ENCODE peak calls at places on chromosomes 4 and X, in nine cellular contexts. One of them, this sample, is unnamed.

GRCh38 chr4:146959692-146960091 is 14.0 kb upstream of the TTC29 start:
- DNase-seq in DMS 273 treated with DMSO at 0.1 percent for 48 hours: no peak
- DNase-seq in amniotic stem cell: no peak
- DNase-seq in OCI-LY7: no peak
- DNase-seq in CD4-positive, alpha-beta memory T cell: no peak
- DNase-seq in left colon: no peak
- DNase-seq in sigmoid colon: no peak
- DNase-seq in nephron progenitor cell: no peak
- DNase-seq in sciatic nerve: no peak
- DNase-seq in this sample: no peak

GRCh38 chr4:107115185-107115847 is 79.2 kb upstream of the DKK2 start:
- DNase-seq in DMS 273 treated with DMSO at 0.1 percent for 48 hours: no peak
- DNase-seq in amniotic stem cell: no peak
- DNase-seq in OCI-LY7: no peak
- DNase-seq in CD4-positive, alpha-beta memory T cell: no peak
- DNase-seq in left colon: no peak
- DNase-seq in sigmoid colon: no peak
- DNase-seq in nephron progenitor cell: no peak
- DNase-seq in sciatic nerve: no peak
- DNase-seq in this sample: no peak

GRCh38 chr4:36551697-36552214 is 270.3 kb downstream of the DTHD1 start:
- DNase-seq in DMS 273 treated with DMSO at 0.1 percent for 48 hours: no peak
- DNase-seq in amniotic stem cell: no peak
- DNase-seq in OCI-LY7: no peak
- DNase-seq in CD4-positive, alpha-beta memory T cell: peak
- DNase-seq in left colon: no peak
- DNase-seq in sigmoid colon: no peak
- DNase-seq in nephron progenitor cell: no peak
- DNase-seq in sciatic nerve: no peak
- DNase-seq in this sample: peak

GRCh38 chr4:94548571-94548970 is 96.8 kb downstream of the PDLIM5 start:
- DNase-seq in DMS 273 treated with DMSO at 0.1 percent for 48 hours: no peak
- DNase-seq in amniotic stem cell: peak
- DNase-seq in OCI-LY7: no peak
- DNase-seq in CD4-positive, alpha-beta memory T cell: no peak
- DNase-seq in left colon: no peak
- DNase-seq in sigmoid colon: no peak
- DNase-seq in nephron progenitor cell: no peak
- DNase-seq in sciatic nerve: no peak
- DNase-seq in this sample: peak

GRCh38 chr4:13988347-13989265 is 361.1 kb upstream of the BOD1L1 start:
- DNase-seq in DMS 273 treated with DMSO at 0.1 percent for 48 hours: no peak
- DNase-seq in amniotic stem cell: peak
- DNase-seq in OCI-LY7: no peak
- DNase-seq in CD4-positive, alpha-beta memory T cell: no peak
- DNase-seq in left colon: no peak
- DNase-seq in sigmoid colon: peak
- DNase-seq in nephron progenitor cell: no peak
- DNase-seq in sciatic nerve: peak
- DNase-seq in this sample: no peak

GRCh38 chr4:123304151-123305021 is 92.2 kb upstream of the SPRY1 start:
- DNase-seq in DMS 273 treated with DMSO at 0.1 percent for 48 hours: no peak
- DNase-seq in amniotic stem cell: no peak
- DNase-seq in OCI-LY7: peak
- DNase-seq in CD4-positive, alpha-beta memory T cell: no peak
- DNase-seq in left colon: no peak
- DNase-seq in sigmoid colon: no peak
- DNase-seq in nephron progenitor cell: peak
- DNase-seq in sciatic nerve: no peak
- DNase-seq in this sample: no peak

GRCh38 chr4:22634541-22635181 is 58.1 kb upstream of the GBA3 start:
- DNase-seq in DMS 273 treated with DMSO at 0.1 percent for 48 hours: no peak
- DNase-seq in amniotic stem cell: no peak
- DNase-seq in OCI-LY7: no peak
- DNase-seq in CD4-positive, alpha-beta memory T cell: no peak
- DNase-seq in left colon: peak
- DNase-seq in sigmoid colon: no peak
- DNase-seq in nephron progenitor cell: no peak
- DNase-seq in sciatic nerve: no peak
- DNase-seq in this sample: no peak

GRCh38 chr4:26075588-26075987 is 161.6 kb downstream of the SMIM20 start:
- DNase-seq in DMS 273 treated with DMSO at 0.1 percent for 48 hours: no peak
- DNase-seq in amniotic stem cell: no peak
- DNase-seq in OCI-LY7: no peak
- DNase-seq in CD4-positive, alpha-beta memory T cell: no peak
- DNase-seq in left colon: no peak
- DNase-seq in sigmoid colon: no peak
- DNase-seq in nephron progenitor cell: no peak
- DNase-seq in sciatic nerve: no peak
- DNase-seq in this sample: no peak

GRCh38 chrX:136652822-136653723 is 5.1 kb downstream of the CD40LG start:
- DNase-seq in DMS 273 treated with DMSO at 0.1 percent for 48 hours: no peak
- DNase-seq in amniotic stem cell: no peak
- DNase-seq in OCI-LY7: no peak
- DNase-seq in CD4-positive, alpha-beta memory T cell: no peak
- DNase-seq in left colon: no peak
- DNase-seq in sigmoid colon: no peak
- DNase-seq in nephron progenitor cell: no peak
- DNase-seq in sciatic nerve: no peak
- DNase-seq in this sample: no peak

GRCh38 chrX:118761950-118762725 is 34.7 kb downstream of the IL13RA1 start:
- DNase-seq in DMS 273 treated with DMSO at 0.1 percent for 48 hours: no peak
- DNase-seq in amniotic stem cell: no peak
- DNase-seq in OCI-LY7: no peak
- DNase-seq in CD4-positive, alpha-beta memory T cell: no peak
- DNase-seq in left colon: no peak
- DNase-seq in sigmoid colon: no peak
- DNase-seq in nephron progenitor cell: no peak
- DNase-seq in sciatic nerve: no peak
- DNase-seq in this sample: no peak

GRCh38 chrX:129612396-129612795 is 42.4 kb downstream of the APLN start:
- DNase-seq in DMS 273 treated with DMSO at 0.1 percent for 48 hours: no peak
- DNase-seq in amniotic stem cell: no peak
- DNase-seq in OCI-LY7: no peak
- DNase-seq in CD4-positive, alpha-beta memory T cell: no peak
- DNase-seq in left colon: no peak
- DNase-seq in sigmoid colon: no peak
- DNase-seq in nephron progenitor cell: no peak
- DNase-seq in sciatic nerve: no peak
- DNase-seq in this sample: no peak

GRCh38 chrX:74248889-74249288 is 55.1 kb upstream of the ZCCHC13 start:
- DNase-seq in DMS 273 treated with DMSO at 0.1 percent for 48 hours: no peak
- DNase-seq in amniotic stem cell: no peak
- DNase-seq in OCI-LY7: no peak
- DNase-seq in CD4-positive, alpha-beta memory T cell: no peak
- DNase-seq in left colon: peak
- DNase-seq in sigmoid colon: no peak
- DNase-seq in nephron progenitor cell: no peak
- DNase-seq in sciatic nerve: no peak
- DNase-seq in this sample: no peak

GRCh38 chr4:1864076-1865008 is 6.9 kb upstream of the NSD2 start:
- DNase-seq in DMS 273 treated with DMSO at 0.1 percent for 48 hours: no peak
- DNase-seq in amniotic stem cell: no peak
- DNase-seq in OCI-LY7: no peak
- DNase-seq in CD4-positive, alpha-beta memory T cell: no peak
- DNase-seq in left colon: no peak
- DNase-seq in sigmoid colon: no peak
- DNase-seq in nephron progenitor cell: peak
- DNase-seq in sciatic nerve: no peak
- DNase-seq in this sample: no peak

GRCh38 chr4:17230727-17231126 is 281.2 kb downstream of the QDPR start:
- DNase-seq in DMS 273 treated with DMSO at 0.1 percent for 48 hours: no peak
- DNase-seq in amniotic stem cell: no peak
- DNase-seq in OCI-LY7: no peak
- DNase-seq in CD4-positive, alpha-beta memory T cell: no peak
- DNase-seq in left colon: no peak
- DNase-seq in sigmoid colon: no peak
- DNase-seq in nephron progenitor cell: no peak
- DNase-seq in sciatic nerve: no peak
- DNase-seq in this sample: no peak

GRCh38 chr4:44927361-44928061 is 201.2 kb upstream of the GNPDA2 start:
- DNase-seq in DMS 273 treated with DMSO at 0.1 percent for 48 hours: no peak
- DNase-seq in amniotic stem cell: no peak
- DNase-seq in OCI-LY7: peak
- DNase-seq in CD4-positive, alpha-beta memory T cell: no peak
- DNase-seq in left colon: no peak
- DNase-seq in sigmoid colon: no peak
- DNase-seq in nephron progenitor cell: no peak
- DNase-seq in sciatic nerve: no peak
- DNase-seq in this sample: peak

GRCh38 chr4:182969651-182970279 is 52.6 kb upstream of the DCTD start:
- DNase-seq in DMS 273 treated with DMSO at 0.1 percent for 48 hours: no peak
- DNase-seq in amniotic stem cell: no peak
- DNase-seq in OCI-LY7: no peak
- DNase-seq in CD4-positive, alpha-beta memory T cell: no peak
- DNase-seq in left colon: peak
- DNase-seq in sigmoid colon: no peak
- DNase-seq in nephron progenitor cell: no peak
- DNase-seq in sciatic nerve: no peak
- DNase-seq in this sample: no peak

GRCh38 chrX:41178201-41178600 is 93.0 kb downstream of the USP9X start:
- DNase-seq in DMS 273 treated with DMSO at 0.1 percent for 48 hours: no peak
- DNase-seq in amniotic stem cell: no peak
- DNase-seq in OCI-LY7: no peak
- DNase-seq in CD4-positive, alpha-beta memory T cell: peak
- DNase-seq in left colon: no peak
- DNase-seq in sigmoid colon: no peak
- DNase-seq in nephron progenitor cell: no peak
- DNase-seq in sciatic nerve: no peak
- DNase-seq in this sample: no peak

GRCh38 chr4:114272226-114272625 is 292.8 kb upstream of the ARSJ start:
- DNase-seq in DMS 273 treated with DMSO at 0.1 percent for 48 hours: no peak
- DNase-seq in amniotic stem cell: peak
- DNase-seq in OCI-LY7: no peak
- DNase-seq in CD4-positive, alpha-beta memory T cell: no peak
- DNase-seq in left colon: no peak
- DNase-seq in sigmoid colon: no peak
- DNase-seq in nephron progenitor cell: no peak
- DNase-seq in sciatic nerve: no peak
- DNase-seq in this sample: peak

GRCh38 chr4:76198411-76199237 is 15.0 kb downstream of the SCARB2 start:
- DNase-seq in DMS 273 treated with DMSO at 0.1 percent for 48 hours: peak
- DNase-seq in amniotic stem cell: no peak
- DNase-seq in OCI-LY7: peak
- DNase-seq in CD4-positive, alpha-beta memory T cell: no peak
- DNase-seq in left colon: peak
- DNase-seq in sigmoid colon: peak
- DNase-seq in nephron progenitor cell: peak
- DNase-seq in sciatic nerve: peak
- DNase-seq in this sample: no peak

GRCh38 chr4:110087116-110087708 is 111.2 kb downstream of the ELOVL6 start:
- DNase-seq in DMS 273 treated with DMSO at 0.1 percent for 48 hours: peak
- DNase-seq in amniotic stem cell: no peak
- DNase-seq in OCI-LY7: no peak
- DNase-seq in CD4-positive, alpha-beta memory T cell: no peak
- DNase-seq in left colon: no peak
- DNase-seq in sigmoid colon: no peak
- DNase-seq in nephron progenitor cell: no peak
- DNase-seq in sciatic nerve: no peak
- DNase-seq in this sample: peak